ENCODE peak calls at places on chromosomes 13 and 19, in six cellular contexts. T is RWPE1, P is cardiac fibroblast, Z is endodermal cell, K is lung, Y is AG04450. L is an unnamed sample.

GRCh38 chr13:22135446-22135845 is 464.6 kb downstream of the FGF9 start:
- DNase-seq in Y (no peak), Z (no peak), P (no peak), K (no peak), T (no peak), L (no peak)

GRCh38 chr19:10797078-10797477 is 38.9 kb downstream of the TMED1 start:
- DNase-seq in T (no peak), P (no peak), K (no peak), Y (no peak), Z (no peak), L (no peak)

GRCh38 chr13:39417643-39418042 is 185.3 kb downstream of the LHFPL6 start:
- DNase-seq in K (no peak), P (peak), T (peak), Y (no peak), Z (peak), L (peak)

GRCh38 chr19:2381151-2381822 is 21.2 kb downstream of the TMPRSS9 start:
- DNase-seq in Z (no peak), T (no peak), P (no peak), Y (no peak), K (no peak), L (peak)

GRCh38 chr19:6057651-6058365 is 52.5 kb downstream of the RFX2 start:
- DNase-seq in Y (no peak), T (no peak), P (no peak), Z (no peak), K (no peak), L (no peak)

GRCh38 chr13:53953205-53953604 is 924.6 kb downstream of the OLFM4 start:
- DNase-seq in Z (no peak), Y (no peak), P (no peak), T (no peak), K (no peak), L (no peak)

GRCh38 chr13:44141213-44141724 is 232.4 kb upstream of the SERP2 start:
- DNase-seq in T (peak), Y (no peak), P (no peak), K (peak), Z (no peak), L (no peak)

GRCh38 chr19:19580417-19580816 is 38.1 kb downstream of the PBX4 start:
- DNase-seq in Z (no peak), K (no peak), P (no peak), T (no peak), Y (no peak), L (no peak)

GRCh38 chr13:99041788-99042187 is 63.9 kb upstream of the DOCK9 start:
- DNase-seq in T (no peak), Y (no peak), P (no peak), K (no peak), Z (no peak), L (no peak)

GRCh38 chr13:78601886-78602560 is 1.3 kb downstream of the POU4F1 start:
- DNase-seq in Y (no peak), T (no peak), Z (no peak), P (no peak), K (no peak), L (no peak)

GRCh38 chr13:89806594-89806993 is 1540.9 kb upstream of the MIR17HG start:
- DNase-seq in Y (no peak), K (no peak), Z (no peak), P (no peak), T (no peak), L (no peak)

GRCh38 chr19:11766597-11767591 is at the start of gene ZNF441:
- DNase-seq in T (peak), K (peak), Y (peak), P (peak), Z (peak), L (peak)

GRCh38 chr13:91158015-91158390 is 189.5 kb upstream of the MIR17HG start:
- DNase-seq in Z (no peak), P (no peak), K (no peak), Y (no peak), T (no peak), L (no peak)
- TF ChIP-seq CTCF in Z (peak), P (no peak), K (no peak), Y (no peak), T (no peak), L (peak)

GRCh38 chr13:95556981-95557380 is 4.5 kb downstream of the CLDN10 start:
- DNase-seq in P (no peak), K (no peak), Y (no peak), T (no peak), Z (no peak), L (no peak)
- TF ChIP-seq CTCF in P (no peak), K (no peak), Y (no peak), T (no peak), Z (no peak), L (no peak)

GRCh38 chr13:94658926-94659649 is 53.3 kb downstream of the SOX21 start:
- DNase-seq in P (no peak), T (no peak), Z (no peak), Y (no peak), K (no peak), L (no peak)
- TF ChIP-seq CTCF in P (no peak), T (no peak), Z (peak), Y (peak), K (no peak), L (peak)

GRCh38 chr13:32032780-32033179 is 1.2 kb downstream of the FRY start:
- DNase-seq in K (no peak), Y (no peak), P (no peak), T (no peak), Z (no peak), L (no peak)

GRCh38 chr13:32033744-32034143 is 2.2 kb downstream of the FRY start:
- DNase-seq in Z (no peak), K (no peak), P (no peak), Y (no peak), T (no peak), L (no peak)

GRCh38 chr13:32029684-32030083 is 1.9 kb upstream of the FRY start:
- DNase-seq in K (no peak), Z (no peak), T (no peak), Y (no peak), P (no peak), L (no peak)

GRCh38 chr13:32031815-32032345 is 306 bp downstream of the FRY start:
- DNase-seq in K (no peak), T (no peak), Z (no peak), Y (no peak), P (no peak), L (no peak)

GRCh38 chr13:32031025-32031814 is at the start of gene FRY:
- DNase-seq in T (peak), Y (no peak), Z (peak), P (peak), K (peak), L (peak)
- TF ChIP-seq CTCF in T (no peak), Y (peak), Z (peak), P (peak), K (no peak), L (no peak)

GRCh38 chr13:36850790-36851438 is 31.9 kb downstream of the RFXAP start:
- DNase-seq in Y (no peak), K (no peak), T (no peak), Z (peak), P (peak), L (no peak)
- TF ChIP-seq CTCF in Y (peak), K (no peak), T (no peak), Z (peak), P (peak), L (peak)

GRCh38 chr19:58367698-58368454 is 5.3 kb upstream of the ZNF497 start:
- DNase-seq in K (no peak), T (no peak), Z (no peak), P (no peak), Y (no peak), L (no peak)

GRCh38 chr19:58368561-58369360 is 6.2 kb upstream of the ZNF497 start:
- DNase-seq in T (no peak), Y (no peak), K (no peak), Z (no peak), P (no peak), L (no peak)

GRCh38 chr19:58364127-58364526 is 1.6 kb upstream of the ZNF497 start:
- DNase-seq in K (no peak), Y (no peak), Z (no peak), P (no peak), T (no peak), L (no peak)

GRCh38 chr19:58362272-58362994 is at the start of gene ZNF497:
- DNase-seq in Z (peak), T (peak), P (peak), K (peak), Y (peak), L (peak)

GRCh38 chr19:58366576-58367430 is 4.3 kb upstream of the ZNF497 start:
- DNase-seq in Z (no peak), K (no peak), Y (no peak), P (no peak), T (no peak), L (no peak)
- TF ChIP-seq CTCF in Z (no peak), K (no peak), Y (no peak), P (no peak), T (no peak), L (no peak)

GRCh38 chr13:23631676-23632622 is 61.7 kb downstream of the TNFRSF19 start:
- DNase-seq in Y (no peak), Z (peak), K (no peak), P (no peak), T (no peak), L (no peak)

GRCh38 chr13:23637813-23638212 is 67.6 kb downstream of the TNFRSF19 start:
- DNase-seq in P (no peak), Y (no peak), Z (no peak), K (no peak), T (no peak), L (no peak)

GRCh38 chr13:23632741-23633140 is 62.5 kb downstream of the TNFRSF19 start:
- DNase-seq in T (no peak), K (no peak), P (no peak), Y (no peak), Z (no peak), L (no peak)

GRCh38 chr13:23636360-23636759 is 66.1 kb downstream of the TNFRSF19 start:
- DNase-seq in P (no peak), Z (no peak), T (no peak), K (no peak), Y (no peak), L (no peak)

DNA sequence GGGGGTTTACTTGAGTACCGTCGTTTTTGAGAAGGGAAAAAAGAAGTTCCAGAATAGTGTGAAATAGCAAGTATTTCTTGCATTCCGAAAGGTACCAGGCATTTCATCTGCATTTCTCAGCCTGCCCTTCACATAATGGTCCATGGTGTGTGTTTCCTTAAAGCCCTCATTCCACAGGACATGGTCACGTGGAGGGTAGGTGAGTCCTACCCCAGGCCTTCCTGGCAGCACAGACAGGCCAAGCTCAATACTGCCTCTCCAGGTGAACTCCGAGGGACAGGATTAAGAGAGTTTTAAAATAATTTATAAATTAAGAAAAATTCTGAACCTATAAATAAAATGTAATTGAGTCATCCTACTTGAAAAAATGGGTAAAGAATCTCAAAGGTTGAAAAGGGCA is 64.7 kb downstream of the TNFRSF19 start:
- DNase-seq in K (no peak), Y (no peak), Z (peak), P (no peak), T (no peak), L (no peak)
- TF ChIP-seq CTCF in K (no peak), Y (no peak), Z (peak), P (no peak), T (no peak), L (no peak)

DNA sequence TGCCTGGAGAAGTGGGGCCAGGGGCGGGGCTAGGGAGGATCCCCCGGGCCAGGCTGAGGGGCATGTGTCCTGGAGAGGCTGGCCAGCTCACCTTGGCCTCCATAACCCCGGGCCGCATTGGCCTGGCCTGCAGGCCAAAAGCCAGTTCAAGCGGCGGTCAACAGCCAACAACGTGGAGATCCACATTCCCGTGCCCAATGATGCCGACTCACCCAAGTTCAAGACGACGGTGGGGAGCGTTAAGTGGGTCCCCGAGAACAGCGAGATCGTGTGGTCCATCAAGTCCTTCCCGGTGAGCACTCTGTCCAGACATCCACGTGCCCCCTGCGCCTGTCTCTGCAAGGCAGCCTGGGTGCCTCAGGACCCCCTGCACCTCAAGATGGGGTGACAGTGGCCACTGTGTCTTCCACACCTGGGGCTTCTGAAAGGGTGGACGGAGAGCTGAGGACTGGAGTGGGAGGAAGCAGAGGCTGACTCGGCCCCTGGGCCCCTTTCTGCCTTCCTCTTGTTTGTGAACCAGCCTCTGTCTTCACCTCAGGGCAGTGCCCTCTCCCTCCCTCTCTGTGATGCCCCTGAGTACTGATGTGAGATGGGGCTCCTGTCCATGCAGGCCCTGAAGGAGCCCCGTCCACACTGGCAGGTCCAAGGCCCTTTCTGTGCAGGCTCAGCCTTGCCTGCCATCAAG is 31.1 kb downstream of the AP1M1 start:
- DNase-seq in P (no peak), K (no peak), Y (no peak), T (no peak), Z (no peak), L (no peak)
- TF ChIP-seq CTCF in P (no peak), K (no peak), Y (no peak), T (no peak), Z (no peak), L (no peak)

GRCh38 chr13:60327551-60327950 is 69.5 kb upstream of the TDRD3 start:
- DNase-seq in Z (no peak), T (no peak), P (no peak), K (no peak), Y (no peak), L (no peak)

GRCh38 chr13:60326273-60326672 is 70.7 kb upstream of the TDRD3 start:
- DNase-seq in Z (no peak), T (no peak), P (no peak), K (no peak), Y (no peak), L (no peak)

GRCh38 chr13:60331249-60332012 is 65.6 kb upstream of the TDRD3 start:
- DNase-seq in Y (no peak), Z (peak), K (no peak), T (no peak), P (no peak), L (no peak)

GRCh38 chr13:60328073-60328472 is 68.9 kb upstream of the TDRD3 start:
- DNase-seq in P (peak), T (no peak), Y (no peak), K (no peak), Z (no peak), L (no peak)

DNA sequence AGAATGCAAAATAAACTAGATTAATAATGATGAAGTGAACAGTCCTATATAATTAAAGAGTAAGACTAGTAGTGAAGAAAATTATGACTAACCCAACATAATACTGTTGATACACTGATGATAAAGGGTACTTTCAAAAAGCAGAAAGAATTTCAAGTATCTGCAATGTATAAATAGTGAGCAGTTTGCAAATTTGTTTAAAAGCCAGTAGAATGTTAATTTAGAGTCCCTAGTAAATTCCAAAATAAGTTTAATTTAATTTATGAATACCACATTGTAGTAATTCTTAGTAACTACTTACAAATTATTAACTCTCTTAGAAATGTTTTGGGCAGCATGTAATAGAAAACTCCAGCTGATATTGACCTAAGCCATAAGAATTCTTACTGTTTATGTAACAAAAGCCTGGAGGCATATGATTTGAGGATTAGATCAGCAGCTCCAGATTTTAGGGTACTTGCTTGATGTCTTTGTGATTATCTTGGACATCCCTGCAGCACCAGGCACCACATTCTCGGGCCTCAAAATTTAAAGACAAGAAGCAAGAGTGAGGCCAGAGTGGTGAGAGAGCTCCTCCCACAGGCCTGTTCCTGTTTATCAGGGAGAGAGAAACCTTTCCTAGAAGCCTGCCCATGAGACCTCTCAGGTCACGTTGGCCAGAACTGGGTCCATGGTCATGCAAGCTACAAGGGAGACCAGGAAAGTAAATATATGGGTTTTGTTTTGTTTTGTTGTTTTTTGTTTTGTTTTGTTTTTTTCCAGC is 67.6 kb upstream of the TDRD3 start:
- DNase-seq in P (peak), K (peak), Z (peak), Y (no peak), T (peak), L (peak)
- TF ChIP-seq CTCF in P (peak), K (no peak), Z (peak), Y (peak), T (peak), L (peak)

DNA sequence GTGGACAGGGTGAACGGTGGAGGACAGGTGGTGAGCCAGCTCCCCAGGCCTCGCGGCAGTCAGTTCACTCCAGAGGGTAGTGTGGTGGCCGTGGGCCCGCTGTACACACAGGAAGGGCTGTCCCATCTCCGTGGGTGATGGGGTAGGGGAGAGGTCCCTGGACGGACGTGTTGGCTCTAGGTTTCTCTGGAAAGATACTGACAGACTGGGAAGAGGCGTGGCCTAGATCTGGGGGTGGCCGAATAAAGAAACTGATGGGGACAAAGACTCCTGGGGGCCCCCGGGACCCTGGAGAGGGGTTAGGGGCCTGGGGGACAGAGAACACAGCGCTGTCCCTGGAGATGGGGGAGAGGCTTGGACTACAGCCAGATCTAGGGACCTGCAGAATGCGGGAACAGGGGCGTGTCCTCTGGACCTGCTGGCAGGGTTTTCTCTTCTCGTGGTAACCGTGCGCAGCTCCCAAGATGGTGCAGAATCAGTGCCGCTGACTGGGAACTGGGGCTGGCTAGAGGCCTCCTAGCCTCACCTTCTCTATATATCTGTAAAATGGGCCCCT is 4.0 kb upstream of the PRAM1 start:
- DNase-seq in K (no peak), Z (peak), P (no peak), Y (no peak), T (no peak), L (no peak)
- TF ChIP-seq CTCF in K (no peak), Z (peak), P (no peak), Y (no peak), T (peak), L (peak)